ENCODE peak calls at places on chromosome 17, in four cellular contexts. Y, B, Q and V are unnamed samples.

GRCh38 chr17:13508916-13509315 is 92.8 kb downstream of the HS3ST3A1 start:
- DNase-seq in Y (no peak), B (no peak), Q (no peak), V (no peak)

GRCh38 chr17:77863814-77864161 is 94.7 kb upstream of the TNRC6C start:
- DNase-seq in Y (no peak), B (peak), Q (peak), V (no peak)

GRCh38 chr17:60093694-60094093 is 15.0 kb upstream of the HEATR6 start:
- DNase-seq in Y (no peak), B (no peak), Q (no peak), V (no peak)

GRCh38 chr17:78671607-78672404 is 94.6 kb upstream of the DNAH17 start:
- DNase-seq in Y (peak), B (no peak), Q (no peak), V (no peak)

GRCh38 chr17:47785538-47786123 is 36.0 kb downstream of the OSBPL7 start:
- DNase-seq in Y (peak), B (peak), Q (peak), V (no peak)

GRCh38 chr17:17772231-17772630 is 64.6 kb downstream of the SREBF1 start:
- DNase-seq in Y (no peak), B (no peak), Q (no peak), V (no peak)

GRCh38 chr17:59406808-59407381 is 75.4 kb downstream of the YPEL2 start:
- DNase-seq in Y (peak), B (peak), Q (no peak), V (peak)

GRCh38 chr17:10875411-10875810 is 37.5 kb upstream of the PIRT start:
- DNase-seq in Y (no peak), B (no peak), Q (peak), V (peak)

GRCh38 chr17:76238847-76239537 is 1.3 kb downstream of the RNF157 start:
- DNase-seq in Y (no peak), B (no peak), Q (no peak), V (no peak)

GRCh38 chr17:41654134-41654907 is 29.9 kb upstream of the KRT17 start:
- DNase-seq in Y (no peak), B (no peak), Q (no peak), V (peak)

GRCh38 chr17:4144411-4144747 is 1.4 kb downstream of the CYB5D2 start:
- DNase-seq in Y (no peak), B (no peak), Q (no peak), V (no peak)

GRCh38 chr17:82938486-82939212 is 98.8 kb upstream of the ZNF750 start:
- DNase-seq in Y (no peak), B (no peak), Q (no peak), V (no peak)

GRCh38 chr17:42953669-42954068 is 10.6 kb downstream of the AARSD1 start:
- DNase-seq in Y (no peak), B (peak), Q (no peak), V (no peak)

GRCh38 chr17:64252831-64253230 is 10.2 kb downstream of the TEX2 start:
- DNase-seq in Y (peak), B (no peak), Q (no peak), V (no peak)

GRCh38 chr17:14351493-14351892 is 50.6 kb downstream of the HS3ST3B1 start:
- DNase-seq in Y (peak), B (no peak), Q (no peak), V (no peak)

GRCh38 chr17:65588194-65588808 is 26.9 kb upstream of the AXIN2 start:
- DNase-seq in Y (no peak), B (peak), Q (peak), V (peak)

GRCh38 chr17:13374203-13375143 is 227.3 kb downstream of the HS3ST3A1 start:
- DNase-seq in Y (no peak), B (no peak), Q (no peak), V (no peak)

GRCh38 chr17:52156576-52156975 is 1.9 kb downstream of the CA10 start:
- DNase-seq in Y (no peak), B (no peak), Q (no peak), V (no peak)

GRCh38 chr17:29119265-29119664 is 60.9 kb downstream of the MYO18A start:
- DNase-seq in Y (no peak), B (no peak), Q (no peak), V (no peak)

GRCh38 chr17:6374271-6374691 is 60.6 kb downstream of the AIPL1 start:
- DNase-seq in Y (peak), B (no peak), Q (no peak), V (no peak)

GRCh38 chr17:67912656-67913055 is 83.6 kb downstream of the C17orf58 start:
- DNase-seq in Y (no peak), B (no peak), Q (no peak), V (no peak)

GRCh38 chr17:2020721-2021120 is 4.4 kb downstream of the RTN4RL1 start:
- DNase-seq in Y (no peak), B (no peak), Q (no peak), V (no peak)

GRCh38 chr17:32486701-32487459 is at the start of gene CDK5R1:
- DNase-seq in Y (peak), B (peak), Q (peak), V (peak)

GRCh38 chr17:65055280-65055707 is 1.2 kb downstream of the GNA13 start:
- DNase-seq in Y (no peak), B (no peak), Q (no peak), V (no peak)

GRCh38 chr17:63364387-63364786 is 81.7 kb downstream of the CYB561 start:
- DNase-seq in Y (peak), B (no peak), Q (no peak), V (no peak)

GRCh38 chr17:34503804-34504203 is 75.6 kb upstream of the TMEM132E start:
- DNase-seq in Y (no peak), B (no peak), Q (no peak), V (no peak)

GRCh38 chr17:4188076-4188475 is 45.1 kb downstream of the CYB5D2 start:
- DNase-seq in Y (no peak), B (no peak), Q (no peak), V (no peak)

GRCh38 chr17:27530791-27531391 is 74.6 kb downstream of the KSR1 start:
- DNase-seq in Y (peak), B (peak), Q (no peak), V (peak)

GRCh38 chr17:27873746-27874145 is 19.4 kb downstream of the LYRM9 start:
- DNase-seq in Y (no peak), B (no peak), Q (no peak), V (no peak)

GRCh38 chr17:51640108-51640622 is 379.8 kb downstream of the UTP18 start:
- DNase-seq in Y (no peak), B (peak), Q (peak), V (peak)

GRCh38 chr17:41178843-41179616 is 1.0 kb upstream of the KRTAP4-2 start:
- DNase-seq in Y (peak), B (no peak), Q (no peak), V (no peak)

GRCh38 chr17:34146440-34147043 is 108.5 kb upstream of the CCL2 start:
- DNase-seq in Y (no peak), B (peak), Q (peak), V (peak)

GRCh38 chr17:82716383-82717181 is at the start of gene FN3KRP:
- DNase-seq in Y (peak), B (peak), Q (peak), V (peak)

GRCh38 chr17:78269893-78270490 is 38.6 kb downstream of the TMEM235 start:
- DNase-seq in Y (no peak), B (no peak), Q (no peak), V (no peak)

GRCh38 chr17:28524476-28525415 is 18.6 kb downstream of the FOXN1 start:
- DNase-seq in Y (peak), B (peak), Q (no peak), V (peak)

GRCh38 chr17:70629902-70630301 is 460.6 kb downstream of the KCNJ2 start:
- DNase-seq in Y (peak), B (no peak), Q (no peak), V (peak)

GRCh38 chr17:6413073-6413472 is 21.8 kb downstream of the AIPL1 start:
- DNase-seq in Y (peak), B (peak), Q (peak), V (peak)

DNA sequence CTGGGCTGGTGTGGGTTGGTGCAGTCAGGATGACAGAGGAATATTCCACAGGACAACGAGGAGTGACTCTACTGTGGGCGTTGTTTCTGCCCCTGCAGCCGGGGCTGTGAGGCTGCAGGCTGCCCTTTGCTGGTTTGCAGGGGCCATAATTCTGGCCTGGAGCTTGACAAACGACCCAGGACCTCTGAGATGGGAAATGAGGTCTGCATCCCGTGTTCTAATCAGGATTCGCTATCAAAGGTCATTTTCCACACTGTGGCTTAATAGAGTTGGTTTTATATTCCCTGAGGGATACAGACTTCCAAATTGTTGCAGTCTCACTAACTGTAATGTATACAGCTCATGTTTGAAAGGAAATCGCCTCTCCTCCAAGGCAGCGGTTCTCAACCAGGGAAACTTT is 180.9 kb downstream of the RPTOR start:
- DNase-seq in Y (no peak), B (no peak), Q (no peak), V (no peak)
- TF ChIP-seq MAZ in Y (no peak), B (no peak), Q (no peak), V (no peak)

GRCh38 chr17:73338566-73339247 is 26.9 kb upstream of the CDC42EP4 start:
- DNase-seq in Y (no peak), B (no peak), Q (no peak), V (no peak)

GRCh38 chr17:73342057-73342522 is 30.3 kb upstream of the CDC42EP4 start:
- DNase-seq in Y (peak), B (no peak), Q (no peak), V (peak)

GRCh38 chr17:73341350-73342056 is 29.7 kb upstream of the CDC42EP4 start:
- DNase-seq in Y (no peak), B (no peak), Q (no peak), V (no peak)

GRCh38 chr17:73338050-73338491 is 26.3 kb upstream of the CDC42EP4 start:
- DNase-seq in Y (peak), B (no peak), Q (no peak), V (no peak)

GRCh38 chr17:73340093-73340596 is 28.3 kb upstream of the CDC42EP4 start:
- DNase-seq in Y (peak), B (peak), Q (no peak), V (peak)
- TF ChIP-seq RAD21 in Y (peak), B (no peak), Q (no peak), V (peak)

GRCh38 chr17:44734272-44734671 is 24.5 kb upstream of the ADAM11 start:
- DNase-seq in Y (no peak), B (no peak), Q (no peak), V (no peak)

GRCh38 chr17:44736551-44737240 is 22.1 kb upstream of the ADAM11 start:
- DNase-seq in Y (no peak), B (no peak), Q (no peak), V (no peak)

GRCh38 chr17:44738214-44738906 is 20.4 kb upstream of the ADAM11 start:
- DNase-seq in Y (peak), B (no peak), Q (no peak), V (no peak)

DNA sequence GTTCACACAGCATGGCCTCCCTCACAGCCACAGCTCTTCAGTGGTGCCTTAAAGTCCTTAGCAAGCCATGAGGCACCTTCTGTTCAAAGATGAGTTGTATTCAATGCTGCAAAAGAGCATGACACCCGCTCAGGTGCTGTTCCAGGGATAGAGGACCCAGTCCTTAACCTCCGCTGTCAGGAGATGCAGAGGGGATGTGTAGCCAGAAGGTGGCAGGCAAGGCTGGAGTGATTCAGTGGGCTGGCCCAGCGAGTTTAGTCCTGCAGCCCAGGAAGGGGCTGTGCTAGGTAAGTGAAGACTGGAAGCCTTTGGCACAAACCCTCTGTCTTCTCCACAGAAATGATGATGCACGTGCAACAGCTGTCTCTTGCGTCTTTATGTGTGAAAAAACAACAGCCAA is 25.0 kb upstream of the ADAM11 start:
- DNase-seq in Y (no peak), B (peak), Q (no peak), V (peak)
- TF ChIP-seq MAZ in Y (no peak), B (no peak), Q (no peak), V (no peak)

DNA sequence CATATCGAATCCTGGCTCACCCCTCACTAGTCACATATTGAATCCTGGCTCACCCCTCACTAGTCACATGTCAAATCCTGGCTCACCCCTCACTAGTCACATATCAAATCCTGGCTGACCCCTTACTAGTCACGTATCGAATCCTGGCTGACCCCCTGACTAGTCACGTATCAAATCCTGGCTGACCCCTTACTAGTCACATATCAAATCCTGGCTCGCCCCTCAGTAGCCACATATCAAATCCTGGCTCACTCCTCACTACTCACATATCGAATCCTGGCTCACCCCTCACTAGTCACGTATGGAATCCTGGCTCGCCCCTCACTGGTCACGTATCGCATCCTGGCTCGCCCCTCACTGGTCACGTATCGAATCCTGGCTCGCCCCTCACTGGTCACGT is 156.7 kb upstream of the RPH3AL start:
- DNase-seq in Y (no peak), B (no peak), Q (no peak), V (no peak)
- TF ChIP-seq RAD21 in Y (no peak), B (no peak), Q (no peak), V (no peak)

GRCh38 chr17:79933863-79934652 is 94.8 kb upstream of the CBX4 start:
- DNase-seq in Y (peak), B (no peak), Q (no peak), V (peak)
- TF ChIP-seq MAZ in Y (no peak), B (no peak), Q (no peak), V (no peak)

GRCh38 chr17:74767111-74767516 is 9.0 kb downstream of the NAT9 start:
- DNase-seq in Y (no peak), B (no peak), Q (no peak), V (no peak)

GRCh38 chr17:74768763-74769114 is 7.4 kb downstream of the NAT9 start:
- DNase-seq in Y (no peak), B (no peak), Q (no peak), V (no peak)

GRCh38 chr17:74769856-74770497 is 6.2 kb downstream of the NAT9 start:
- DNase-seq in Y (no peak), B (no peak), Q (no peak), V (no peak)

GRCh38 chr17:74769266-74769855 is 6.8 kb downstream of the NAT9 start:
- DNase-seq in Y (no peak), B (no peak), Q (no peak), V (no peak)

DNA sequence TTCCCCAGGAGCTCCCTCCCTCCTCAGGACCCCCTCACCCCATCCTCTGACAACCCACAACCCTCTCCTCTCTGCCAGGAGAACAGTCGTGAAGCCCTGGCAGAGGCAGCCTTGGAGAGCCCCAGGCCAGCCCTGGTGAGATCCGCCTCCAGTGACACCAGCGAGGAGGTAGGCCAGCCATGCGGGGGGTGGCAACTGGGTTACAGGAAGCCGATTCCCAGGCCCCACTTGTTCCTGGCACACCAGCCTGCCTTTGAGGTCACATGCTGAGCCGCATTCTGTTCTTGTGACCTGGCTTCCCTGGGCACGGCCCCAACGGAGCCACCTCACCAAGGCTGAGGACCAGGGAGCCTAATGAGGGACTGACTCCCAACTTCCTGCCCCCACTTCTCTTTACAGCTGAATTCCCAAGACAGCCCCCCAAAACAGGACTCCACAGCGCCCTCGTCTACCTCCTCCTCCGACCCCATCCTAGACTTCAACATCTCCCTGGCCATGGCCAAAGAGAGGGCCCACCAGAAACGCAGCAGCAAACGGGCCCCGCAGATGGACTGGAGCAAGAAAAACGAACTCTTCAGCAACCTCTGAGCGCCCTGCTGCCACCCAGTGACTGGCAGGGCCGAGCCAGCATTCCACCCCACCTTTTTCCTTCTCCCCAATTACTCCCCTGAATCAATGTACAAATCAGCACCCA is 7.9 kb downstream of the NAT9 start:
- DNase-seq in Y (peak), B (no peak), Q (no peak), V (no peak)
- TF ChIP-seq RAD21 in Y (no peak), B (no peak), Q (no peak), V (no peak)

DNA sequence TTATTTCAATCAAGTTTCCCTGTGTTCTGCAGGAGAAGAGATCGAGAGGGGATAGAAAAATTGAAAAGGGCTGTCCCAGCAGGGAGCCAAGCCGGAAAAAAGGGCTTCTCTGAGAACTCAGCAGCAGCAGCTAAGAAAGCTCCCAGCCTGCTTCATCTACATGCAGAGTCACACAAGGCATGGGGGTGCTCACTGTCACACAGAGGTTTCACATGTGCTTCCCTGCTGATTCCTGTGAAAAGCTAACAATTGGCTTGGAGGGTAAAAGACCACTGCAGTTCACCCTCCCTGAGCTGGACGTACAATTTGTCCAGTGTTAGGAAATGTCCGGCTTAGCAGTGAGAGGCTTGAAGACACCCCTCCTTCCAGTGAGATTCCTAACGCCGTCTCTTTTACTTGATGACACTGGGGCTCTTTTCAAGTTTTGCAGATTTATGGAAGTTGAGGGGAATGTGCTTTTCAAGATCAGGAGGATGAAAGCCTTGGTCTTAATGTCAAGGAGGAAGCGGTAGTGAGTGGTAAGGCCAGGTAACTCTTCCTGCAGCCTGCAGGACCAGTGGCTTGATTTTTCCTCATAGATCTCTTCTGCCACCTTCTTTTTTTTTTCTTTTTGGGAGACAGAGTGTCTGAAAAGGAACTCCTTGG is 85.6 kb downstream of the WNT3 start:
- DNase-seq in Y (no peak), B (no peak), Q (no peak), V (no peak)
- TF ChIP-seq MAZ in Y (no peak), B (no peak), Q (no peak), V (no peak)

DNA sequence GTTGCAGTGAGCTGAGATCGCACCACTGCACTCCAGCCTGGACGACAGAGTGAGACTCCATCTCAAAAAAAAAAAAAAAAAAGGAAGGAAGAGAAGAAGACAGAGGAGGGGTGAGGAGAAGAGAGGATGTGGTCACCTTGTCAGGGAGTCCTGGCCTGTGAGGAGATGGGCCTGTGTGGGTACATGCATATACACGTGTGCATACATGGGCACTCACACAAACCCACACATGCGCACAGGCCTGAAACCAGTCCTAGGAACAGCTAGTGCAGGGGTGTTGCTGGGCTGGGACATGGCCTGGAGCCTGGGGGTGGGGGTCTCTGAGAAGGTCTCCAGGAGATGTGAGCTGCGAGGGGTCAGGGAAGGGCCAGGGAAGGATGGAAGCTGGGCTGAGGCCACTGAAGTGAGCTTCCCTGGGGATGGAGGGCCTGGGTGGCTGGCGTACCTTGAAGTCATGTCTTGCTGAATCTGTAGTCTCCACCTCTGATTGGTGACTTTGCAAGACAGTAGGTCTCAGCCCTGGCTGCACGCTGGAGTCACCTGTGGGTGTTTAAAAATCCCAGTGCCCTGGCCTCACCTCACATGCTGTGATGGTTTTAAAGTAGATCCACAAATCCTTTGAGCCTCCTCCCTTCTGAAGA is 72.4 kb downstream of the MRM1 start:
- DNase-seq in Y (no peak), B (no peak), Q (no peak), V (no peak)
- TF ChIP-seq RAD21 in Y (no peak), B (no peak), Q (no peak), V (no peak)